ENCODE peak calls at places on chromosomes 1 and 21, in eight cellular contexts. One of them, this sample, is unnamed.

GRCh38 chr1:237197470-237198425 is 155.8 kb downstream of the RYR2 start:
- DNase-seq in GM13977: no peak
- DNase-seq in fibroblast of the conjunctiva: no peak
- DNase-seq in activated naive CD4-positive, alpha-beta T cell treated with anti-CD3 and anti-CD28 coated beads for 36 hours: no peak
- DNase-seq in type B pancreatic cell: no peak
- DNase-seq in ureter: no peak
- DNase-seq in stimulated activated CD4-positive, alpha-beta T cell treated with anti-CD3 and anti-CD28 coated beads, Interleukin-4, amount 100 ng/mL, for 48 hours: no peak
- DNase-seq in AG20443: no peak
- DNase-seq in this sample: no peak

GRCh38 chr1:3837685-3838084 is 19.3 kb downstream of the CEP104 start:
- DNase-seq in GM13977: no peak
- DNase-seq in fibroblast of the conjunctiva: no peak
- DNase-seq in activated naive CD4-positive, alpha-beta T cell treated with anti-CD3 and anti-CD28 coated beads for 36 hours: no peak
- DNase-seq in type B pancreatic cell: no peak
- DNase-seq in ureter: no peak
- DNase-seq in stimulated activated CD4-positive, alpha-beta T cell treated with anti-CD3 and anti-CD28 coated beads, Interleukin-4, amount 100 ng/mL, for 48 hours: no peak
- DNase-seq in AG20443: no peak
- DNase-seq in this sample: no peak

GRCh38 chr1:40258445-40258769 is 371 bp downstream of the ZMPSTE24 start:
- DNase-seq in GM13977: no peak
- DNase-seq in fibroblast of the conjunctiva: no peak
- DNase-seq in activated naive CD4-positive, alpha-beta T cell treated with anti-CD3 and anti-CD28 coated beads for 36 hours: no peak
- DNase-seq in type B pancreatic cell: no peak
- DNase-seq in ureter: no peak
- DNase-seq in stimulated activated CD4-positive, alpha-beta T cell treated with anti-CD3 and anti-CD28 coated beads, Interleukin-4, amount 100 ng/mL, for 48 hours: no peak
- DNase-seq in AG20443: no peak
- DNase-seq in this sample: no peak

GRCh38 chr1:156119503-156120209 is 5.1 kb downstream of the LMNA start:
- DNase-seq in GM13977: no peak
- DNase-seq in fibroblast of the conjunctiva: no peak
- DNase-seq in activated naive CD4-positive, alpha-beta T cell treated with anti-CD3 and anti-CD28 coated beads for 36 hours: no peak
- DNase-seq in type B pancreatic cell: no peak
- DNase-seq in ureter: no peak
- DNase-seq in stimulated activated CD4-positive, alpha-beta T cell treated with anti-CD3 and anti-CD28 coated beads, Interleukin-4, amount 100 ng/mL, for 48 hours: no peak
- DNase-seq in AG20443: no peak
- DNase-seq in this sample: no peak

GRCh38 chr1:218463194-218464156 is 118.3 kb downstream of the TGFB2 start:
- DNase-seq in GM13977: no peak
- DNase-seq in fibroblast of the conjunctiva: no peak
- DNase-seq in activated naive CD4-positive, alpha-beta T cell treated with anti-CD3 and anti-CD28 coated beads for 36 hours: no peak
- DNase-seq in type B pancreatic cell: no peak
- DNase-seq in ureter: no peak
- DNase-seq in stimulated activated CD4-positive, alpha-beta T cell treated with anti-CD3 and anti-CD28 coated beads, Interleukin-4, amount 100 ng/mL, for 48 hours: no peak
- DNase-seq in AG20443: peak
- DNase-seq in this sample: no peak

GRCh38 chr1:68780919-68781318 is 284.0 kb upstream of the DEPDC1 start:
- DNase-seq in GM13977: no peak
- DNase-seq in fibroblast of the conjunctiva: no peak
- DNase-seq in activated naive CD4-positive, alpha-beta T cell treated with anti-CD3 and anti-CD28 coated beads for 36 hours: no peak
- DNase-seq in type B pancreatic cell: no peak
- DNase-seq in ureter: no peak
- DNase-seq in stimulated activated CD4-positive, alpha-beta T cell treated with anti-CD3 and anti-CD28 coated beads, Interleukin-4, amount 100 ng/mL, for 48 hours: no peak
- DNase-seq in AG20443: no peak
- DNase-seq in this sample: no peak

GRCh38 chr21:25925936-25926335 is 191.2 kb downstream of the GABPA start:
- DNase-seq in GM13977: no peak
- DNase-seq in fibroblast of the conjunctiva: no peak
- DNase-seq in activated naive CD4-positive, alpha-beta T cell treated with anti-CD3 and anti-CD28 coated beads for 36 hours: no peak
- DNase-seq in type B pancreatic cell: no peak
- DNase-seq in ureter: no peak
- DNase-seq in stimulated activated CD4-positive, alpha-beta T cell treated with anti-CD3 and anti-CD28 coated beads, Interleukin-4, amount 100 ng/mL, for 48 hours: no peak
- DNase-seq in AG20443: no peak
- DNase-seq in this sample: no peak

GRCh38 chr1:85363102-85363501 is 86.7 kb upstream of the BCL10 start:
- DNase-seq in GM13977: no peak
- DNase-seq in fibroblast of the conjunctiva: no peak
- DNase-seq in activated naive CD4-positive, alpha-beta T cell treated with anti-CD3 and anti-CD28 coated beads for 36 hours: no peak
- DNase-seq in type B pancreatic cell: no peak
- DNase-seq in ureter: no peak
- DNase-seq in stimulated activated CD4-positive, alpha-beta T cell treated with anti-CD3 and anti-CD28 coated beads, Interleukin-4, amount 100 ng/mL, for 48 hours: no peak
- DNase-seq in AG20443: no peak
- DNase-seq in this sample: no peak

GRCh38 chr1:167905182-167905581 is 8.8 kb downstream of the ADCY10 start:
- DNase-seq in GM13977: no peak
- DNase-seq in fibroblast of the conjunctiva: no peak
- DNase-seq in activated naive CD4-positive, alpha-beta T cell treated with anti-CD3 and anti-CD28 coated beads for 36 hours: no peak
- DNase-seq in type B pancreatic cell: no peak
- DNase-seq in ureter: no peak
- DNase-seq in stimulated activated CD4-positive, alpha-beta T cell treated with anti-CD3 and anti-CD28 coated beads, Interleukin-4, amount 100 ng/mL, for 48 hours: no peak
- DNase-seq in AG20443: no peak
- DNase-seq in this sample: no peak

GRCh38 chr1:203080456-203080855 is 5.4 kb downstream of the MYOG start:
- DNase-seq in GM13977: no peak
- DNase-seq in fibroblast of the conjunctiva: no peak
- DNase-seq in activated naive CD4-positive, alpha-beta T cell treated with anti-CD3 and anti-CD28 coated beads for 36 hours: no peak
- DNase-seq in type B pancreatic cell: no peak
- DNase-seq in ureter: no peak
- DNase-seq in stimulated activated CD4-positive, alpha-beta T cell treated with anti-CD3 and anti-CD28 coated beads, Interleukin-4, amount 100 ng/mL, for 48 hours: no peak
- DNase-seq in AG20443: no peak
- DNase-seq in this sample: no peak

GRCh38 chr1:61741682-61742619 is at the start of gene PATJ:
- DNase-seq in GM13977: peak
- DNase-seq in fibroblast of the conjunctiva: no peak
- DNase-seq in activated naive CD4-positive, alpha-beta T cell treated with anti-CD3 and anti-CD28 coated beads for 36 hours: peak
- DNase-seq in type B pancreatic cell: peak
- DNase-seq in ureter: peak
- DNase-seq in stimulated activated CD4-positive, alpha-beta T cell treated with anti-CD3 and anti-CD28 coated beads, Interleukin-4, amount 100 ng/mL, for 48 hours: peak
- DNase-seq in AG20443: peak
- DNase-seq in this sample: peak

GRCh38 chr1:229440821-229441537 is 7.1 kb upstream of the ACTA1 start:
- DNase-seq in GM13977: peak
- DNase-seq in fibroblast of the conjunctiva: peak
- DNase-seq in activated naive CD4-positive, alpha-beta T cell treated with anti-CD3 and anti-CD28 coated beads for 36 hours: peak
- DNase-seq in type B pancreatic cell: no peak
- DNase-seq in ureter: no peak
- DNase-seq in stimulated activated CD4-positive, alpha-beta T cell treated with anti-CD3 and anti-CD28 coated beads, Interleukin-4, amount 100 ng/mL, for 48 hours: no peak
- DNase-seq in AG20443: peak
- DNase-seq in this sample: peak

GRCh38 chr21:36487641-36488307 is 7.9 kb upstream of the CLDN14 start:
- DNase-seq in GM13977: no peak
- DNase-seq in fibroblast of the conjunctiva: no peak
- DNase-seq in activated naive CD4-positive, alpha-beta T cell treated with anti-CD3 and anti-CD28 coated beads for 36 hours: no peak
- DNase-seq in type B pancreatic cell: no peak
- DNase-seq in ureter: peak
- DNase-seq in stimulated activated CD4-positive, alpha-beta T cell treated with anti-CD3 and anti-CD28 coated beads, Interleukin-4, amount 100 ng/mL, for 48 hours: no peak
- DNase-seq in AG20443: no peak
- DNase-seq in this sample: no peak

GRCh38 chr1:157170677-157171515 is 32.7 kb upstream of the ETV3 start:
- DNase-seq in GM13977: no peak
- DNase-seq in fibroblast of the conjunctiva: no peak
- DNase-seq in activated naive CD4-positive, alpha-beta T cell treated with anti-CD3 and anti-CD28 coated beads for 36 hours: peak
- DNase-seq in type B pancreatic cell: peak
- DNase-seq in ureter: no peak
- DNase-seq in stimulated activated CD4-positive, alpha-beta T cell treated with anti-CD3 and anti-CD28 coated beads, Interleukin-4, amount 100 ng/mL, for 48 hours: peak
- DNase-seq in AG20443: peak
- DNase-seq in this sample: no peak

GRCh38 chr1:21260405-21261129 is 29.7 kb downstream of the ECE1 start:
- DNase-seq in GM13977: no peak
- DNase-seq in fibroblast of the conjunctiva: no peak
- DNase-seq in activated naive CD4-positive, alpha-beta T cell treated with anti-CD3 and anti-CD28 coated beads for 36 hours: no peak
- DNase-seq in type B pancreatic cell: no peak
- DNase-seq in ureter: no peak
- DNase-seq in stimulated activated CD4-positive, alpha-beta T cell treated with anti-CD3 and anti-CD28 coated beads, Interleukin-4, amount 100 ng/mL, for 48 hours: no peak
- DNase-seq in AG20443: no peak
- DNase-seq in this sample: no peak

GRCh38 chr1:36876990-36877389 is 157.3 kb downstream of the GRIK3 start:
- DNase-seq in GM13977: no peak
- DNase-seq in fibroblast of the conjunctiva: no peak
- DNase-seq in activated naive CD4-positive, alpha-beta T cell treated with anti-CD3 and anti-CD28 coated beads for 36 hours: no peak
- DNase-seq in type B pancreatic cell: peak
- DNase-seq in ureter: no peak
- DNase-seq in stimulated activated CD4-positive, alpha-beta T cell treated with anti-CD3 and anti-CD28 coated beads, Interleukin-4, amount 100 ng/mL, for 48 hours: no peak
- DNase-seq in AG20443: no peak
- DNase-seq in this sample: no peak

GRCh38 chr1:9448132-9449105 is 90.8 kb upstream of the SLC25A33 start:
- DNase-seq in GM13977: no peak
- DNase-seq in fibroblast of the conjunctiva: no peak
- DNase-seq in activated naive CD4-positive, alpha-beta T cell treated with anti-CD3 and anti-CD28 coated beads for 36 hours: no peak
- DNase-seq in type B pancreatic cell: no peak
- DNase-seq in ureter: no peak
- DNase-seq in stimulated activated CD4-positive, alpha-beta T cell treated with anti-CD3 and anti-CD28 coated beads, Interleukin-4, amount 100 ng/mL, for 48 hours: no peak
- DNase-seq in AG20443: no peak
- DNase-seq in this sample: no peak

GRCh38 chr1:2984399-2985061 is 36.7 kb upstream of the ACTRT2 start:
- DNase-seq in GM13977: no peak
- DNase-seq in fibroblast of the conjunctiva: no peak
- DNase-seq in activated naive CD4-positive, alpha-beta T cell treated with anti-CD3 and anti-CD28 coated beads for 36 hours: peak
- DNase-seq in type B pancreatic cell: no peak
- DNase-seq in ureter: no peak
- DNase-seq in stimulated activated CD4-positive, alpha-beta T cell treated with anti-CD3 and anti-CD28 coated beads, Interleukin-4, amount 100 ng/mL, for 48 hours: no peak
- DNase-seq in AG20443: no peak
- DNase-seq in this sample: no peak